ENCODE peak calls at places on chromosomes 16 and 17, in seven cellular contexts. N is trophoblast cell, G is mesendoderm, Z is neuronal stem cell, C is IMR-90, E is H1, S is H9. W is an unnamed sample.

GRCh38 chr16:66204761-66205160 is 161.7 kb upstream of the CDH5 start:
- DNase-seq in N (no peak), G (no peak), Z (no peak), C (no peak), E (no peak), S (no peak), W (no peak)

GRCh38 chr16:3968556-3968955 is 88.0 kb upstream of the CREBBP start:
- DNase-seq in N (peak), G (no peak), Z (no peak), C (no peak), E (no peak), S (no peak), W (no peak)

GRCh38 chr17:77288115-77288619 is 147.4 kb downstream of the SEC14L1 start:
- DNase-seq in N (no peak), G (no peak), Z (no peak), C (no peak), E (no peak), S (no peak), W (no peak)

GRCh38 chr16:23171234-23171948 is 11.2 kb upstream of the SCNN1G start:
- DNase-seq in N (peak), G (no peak), Z (no peak), C (peak), E (no peak), S (no peak), W (no peak)

GRCh38 chr16:9449597-9449996 is 358.2 kb downstream of the HAPSTR1 start:
- DNase-seq in N (no peak), G (no peak), Z (no peak), C (no peak), E (no peak), S (no peak), W (no peak)

GRCh38 chr17:50355701-50356341 is 9.9 kb downstream of the XYLT2 start:
- DNase-seq in N (no peak), G (no peak), Z (no peak), C (no peak), E (no peak), S (no peak), W (no peak)

GRCh38 chr17:9472094-9472493 is 103.5 kb downstream of the STX8 start:
- DNase-seq in N (peak), G (no peak), Z (no peak), C (peak), E (no peak), S (no peak), W (peak)

GRCh38 chr17:44830359-44831269 is 527 bp upstream of the GJC1 start:
- DNase-seq in N (peak), G (peak), Z (no peak), C (no peak), E (peak), S (peak), W (peak)

GRCh38 chr17:83064732-83065659 is 14.4 kb upstream of the METRNL start:
- DNase-seq in N (peak), G (no peak), Z (no peak), C (no peak), E (no peak), S (peak), W (no peak)

GRCh38 chr17:65062168-65062915 is 5.8 kb upstream of the GNA13 start:
- DNase-seq in N (peak), G (peak), Z (no peak), C (no peak), E (no peak), S (no peak), W (peak)

GRCh38 chr17:77382966-77383612 is 242.3 kb downstream of the SEC14L1 start:
- DNase-seq in N (no peak), G (peak), Z (no peak), C (peak), E (no peak), S (no peak), W (peak)

GRCh38 chr17:79852748-79853147 is 13.5 kb upstream of the CBX4 start:
- DNase-seq in N (no peak), G (no peak), Z (no peak), C (peak), E (no peak), S (no peak), W (peak)

GRCh38 chr17:76353004-76353598 is 615 bp downstream of the PRPSAP1 start:
- DNase-seq in N (no peak), G (peak), Z (no peak), C (no peak), E (no peak), S (peak), W (peak)

GRCh38 chr16:74565378-74565777 is 41.5 kb downstream of the GLG1 start:
- DNase-seq in N (no peak), G (no peak), Z (no peak), C (no peak), E (no peak), S (no peak), W (no peak)
- H3K18ac ChIP-seq in N (no peak), G (no peak), Z (no peak), C (no peak), E (no peak), S (no peak), W (no peak)

GRCh38 chr16:6616746-6617145 is 715.9 kb upstream of the RBFOX1 start:
- DNase-seq in N (no peak), G (no peak), Z (no peak), C (no peak), E (no peak), S (no peak), W (no peak)
- H3K18ac ChIP-seq in N (no peak), G (no peak), Z (no peak), C (no peak), E (no peak), S (no peak), W (no peak)

DNA sequence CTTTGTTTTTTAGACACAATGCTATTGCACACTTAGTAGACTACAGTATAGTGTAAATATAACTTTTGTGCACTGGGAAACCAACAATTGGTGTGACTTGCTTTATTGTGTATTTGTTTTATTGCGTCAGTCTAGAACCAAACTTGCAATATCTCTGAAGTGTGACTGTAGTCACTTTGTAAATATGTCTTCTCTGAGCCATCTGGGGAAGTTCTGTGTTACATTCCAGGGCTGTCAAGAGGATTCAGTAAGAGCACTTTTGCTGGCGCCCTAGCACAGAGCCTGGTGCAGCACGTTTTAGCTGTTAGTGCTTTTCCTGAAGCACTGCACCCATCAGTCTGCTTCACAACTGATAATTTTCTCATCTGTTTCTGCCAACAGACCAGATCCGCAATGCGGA is 73.2 kb downstream of the NT5M start:
- DNase-seq in N (peak), G (no peak), Z (no peak), C (peak), E (no peak), S (no peak), W (peak)
- H3K18ac ChIP-seq in N (no peak), G (no peak), Z (no peak), C (no peak), E (no peak), S (no peak), W (no peak)

GRCh38 chr17:56317351-56318208 is 164.3 kb downstream of the ANKFN1 start:
- DNase-seq in N (peak), G (no peak), Z (no peak), C (no peak), E (no peak), S (no peak), W (no peak)
- H3K18ac ChIP-seq in N (no peak), G (no peak), Z (no peak), C (peak), E (no peak), S (no peak), W (no peak)

GRCh38 chr16:82302007-82302733 is 132.1 kb upstream of the MPHOSPH6 start:
- DNase-seq in N (no peak), G (no peak), Z (no peak), C (no peak), E (no peak), S (peak), W (no peak)
- H3K18ac ChIP-seq in N (no peak), G (no peak), Z (no peak), C (no peak), E (peak), S (no peak), W (no peak)

GRCh38 chr16:87064731-87065720 is 252.2 kb downstream of the C16orf95 start:
- DNase-seq in N (no peak), G (no peak), Z (no peak), C (no peak), E (no peak), S (no peak), W (no peak)
- H3K18ac ChIP-seq in N (no peak), G (no peak), Z (no peak), C (no peak), E (no peak), S (no peak), W (no peak)

W was measured in mesenchymal stem cell.